ENCODE peak calls at places on chromosome 10, in four cellular contexts. E is HCT116, S is K562, H is GM23338. D is an unnamed sample.
A peak's percentile ranks its signal among the peaks of the same experiment; 100 is the strongest.

GRCh38 chr10:34033067-34033466 is 698.6 kb upstream of the NRP1 start:
- DNase-seq in H (no peak), S (no peak), E (no peak), D (no peak)

GRCh38 chr10:98374176-98374969 is 40.6 kb downstream of the PYROXD2 start:
- DNase-seq in H (no peak), E (no peak), S (no peak), D (no peak)

GRCh38 chr10:124048371-124049290 is 44.8 kb downstream of the CHST15 start:
- DNase-seq in S (no peak), E (no peak), H (no peak), D (no peak)

GRCh38 chr10:131078131-131078881 is 233.2 kb downstream of the TCERG1L start:
- DNase-seq in S (no peak), E (no peak), H (no peak), D (no peak)

GRCh38 chr10:97570789-97571536 is 1.6 kb upstream of the ANKRD2 start:
- DNase-seq in E (no peak), S (no peak), H (no peak), D (no peak)

GRCh38 chr10:60497364-60497763 is 107.7 kb upstream of the ANK3 start:
- DNase-seq in H (no peak), S (no peak), E (no peak), D (no peak)

GRCh38 chr10:113006656-113007342 is 56.8 kb downstream of the TCF7L2 start:
- DNase-seq in E (no peak), S (no peak), H (no peak), D (no peak)

GRCh38 chr10:71276873-71277272 is 42.2 kb upstream of the SLC29A3 start:
- DNase-seq in H (no peak), E (no peak), S (no peak), D (no peak)

GRCh38 chr10:34612446-34612845 is 202.7 kb downstream of the PARD3 start:
- DNase-seq in S (no peak), E (no peak), H (no peak), D (no peak)

GRCh38 chr10:132977807-132978206 is 35.4 kb upstream of the CFAP46 start:
- DNase-seq in S (no peak), E (no peak), H (peak; percentile 48), D (no peak)

GRCh38 chr10:8498881-8499280 is 444.4 kb downstream of the GATA3 start:
- DNase-seq in S (no peak), H (no peak), E (no peak), D (no peak)

GRCh38 chr10:97319671-97320479 is 804 bp downstream of the FRAT1 start:
- DNase-seq in E (no peak), S (no peak), H (peak; percentile 86), D (peak; percentile 85)

DNA sequence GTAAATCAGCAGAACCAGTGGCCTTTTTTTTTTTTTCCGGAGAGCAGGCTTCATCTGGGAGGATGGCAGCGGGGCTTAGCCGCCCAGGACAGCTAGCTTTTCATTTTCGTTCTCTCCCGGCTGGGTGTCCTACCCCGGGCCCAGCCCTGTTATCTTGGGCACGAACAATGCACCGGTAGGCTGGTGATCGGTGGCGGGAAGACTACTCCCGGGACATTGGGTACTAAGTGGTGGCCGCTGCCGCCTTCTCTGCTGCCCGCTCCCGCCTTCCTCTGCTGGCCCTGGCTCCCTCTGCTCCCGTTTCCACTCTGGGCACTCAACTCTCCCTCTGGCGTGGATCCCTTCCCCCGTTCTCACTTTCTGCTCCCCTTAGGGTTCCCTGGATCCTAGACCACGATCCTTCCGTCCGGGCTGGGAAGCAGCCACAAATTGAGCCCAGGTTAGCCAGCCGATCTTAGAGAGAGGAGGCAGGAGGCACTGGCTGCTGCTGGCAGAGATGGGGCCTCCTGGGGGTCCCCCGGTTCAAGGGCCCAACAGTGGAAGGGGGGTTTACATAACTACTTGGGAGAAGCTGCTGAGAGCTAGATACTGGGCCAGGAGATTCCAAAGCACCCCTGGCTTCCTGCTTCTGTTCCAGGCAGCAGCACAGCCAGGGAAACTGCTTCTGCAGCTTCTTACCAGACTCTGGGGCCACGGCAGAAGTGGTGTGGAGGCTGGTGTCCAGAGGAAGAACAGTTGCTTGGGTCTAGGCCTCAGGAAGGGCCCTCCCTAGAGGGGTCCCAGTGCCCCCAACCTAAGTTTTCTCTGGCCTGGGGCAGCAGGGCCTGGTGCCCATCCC is 1.8 kb downstream of the TLX1 start:
- DNase-seq in S (no peak), H (no peak), E (no peak), D (no peak)
- TF ChIP-seq EZH2 in S (no peak), H (peak; percentile 86), E (no peak), D (peak; percentile 68)

GRCh38 chr10:5871596-5871995 is 18.1 kb downstream of the ANKRD16 start:
- DNase-seq in S (no peak), H (no peak), E (no peak), D (no peak)
- TF ChIP-seq EZH2 in S (no peak), H (no peak), E (no peak), D (no peak)

DNA sequence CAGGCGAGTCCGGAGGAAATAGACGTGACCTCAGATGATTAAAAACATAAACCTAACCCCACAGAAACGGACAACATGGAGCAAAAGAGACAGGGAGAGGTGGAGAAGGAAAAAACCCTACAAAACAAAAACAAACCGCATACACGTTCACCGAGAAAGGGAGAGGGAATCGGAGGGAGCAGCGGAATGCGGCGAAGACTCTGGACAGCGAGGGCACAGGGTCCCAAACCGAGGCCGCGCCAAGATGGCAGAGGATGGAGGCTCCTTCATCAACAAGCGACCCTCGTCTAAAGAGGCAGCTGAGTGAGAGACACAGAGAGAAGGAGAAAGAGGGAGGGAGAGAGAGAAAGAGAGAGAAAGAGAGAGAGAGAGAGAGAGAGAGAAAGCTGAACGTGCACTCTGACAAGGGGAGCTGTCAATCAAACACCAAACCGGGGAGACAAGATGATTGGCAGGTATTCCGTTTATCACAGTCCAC is 5.7 kb downstream of the EMX2 start:
- DNase-seq in H (peak; percentile 55), S (no peak), E (no peak), D (peak; percentile 45)
- TF ChIP-seq EZH2 in H (peak; percentile 87), S (no peak), E (no peak), D (peak; percentile 17)

DNA sequence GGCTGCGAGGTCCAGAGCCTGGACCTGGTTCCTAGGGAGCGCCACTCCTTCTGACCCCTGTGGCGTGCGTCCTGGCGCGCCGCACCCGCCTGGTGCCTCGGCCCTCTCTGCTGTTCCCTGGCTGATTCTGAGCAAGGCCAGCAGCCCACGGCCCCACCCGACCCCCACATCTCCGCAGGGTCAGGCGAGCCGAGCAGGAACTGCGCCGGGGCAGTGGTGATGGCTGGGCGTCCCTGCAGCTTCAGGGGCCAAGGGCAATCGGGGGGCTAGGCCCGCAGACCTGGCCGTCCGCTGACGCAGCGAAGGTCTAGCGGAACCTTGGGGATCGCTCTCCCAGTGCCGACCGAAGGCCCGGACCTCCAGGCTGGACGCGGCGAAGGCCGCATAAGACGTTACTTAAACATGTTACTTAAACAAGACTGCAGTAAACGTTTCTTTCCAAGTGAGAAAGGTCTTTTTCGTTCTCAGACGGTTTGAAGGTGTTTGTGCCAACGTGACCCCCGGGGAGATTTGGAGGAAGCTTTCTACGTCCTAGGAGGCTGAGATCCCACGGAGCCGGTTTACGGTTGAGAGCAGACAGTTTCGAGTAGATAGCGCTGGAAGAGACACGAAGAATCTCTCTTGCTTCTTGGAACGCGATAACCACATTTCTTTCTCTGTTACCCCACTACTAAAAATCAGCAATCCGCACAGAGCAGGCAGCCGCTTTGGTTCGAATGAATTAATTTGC is 5.1 kb upstream of the NKX2-3 start:
- DNase-seq in H (peak; percentile 71), E (no peak), S (no peak), D (peak; percentile 58)
- TF ChIP-seq EZH2 in H (peak; percentile 95), E (no peak), S (no peak), D (peak; percentile 94)

GRCh38 chr10:95291634-95292039 is 834 bp upstream of the PDLIM1 start:
- DNase-seq in H (no peak), S (no peak), E (no peak), D (no peak)

GRCh38 chr10:95289921-95290421 is 832 bp downstream of the PDLIM1 start:
- DNase-seq in S (no peak), H (peak; percentile 30), E (no peak), D (no peak)

GRCh38 chr10:95289003-95289920 is 1.5 kb downstream of the PDLIM1 start:
- DNase-seq in S (peak; percentile 58), H (peak; percentile 82), E (no peak), D (peak; percentile 40)

GRCh38 chr10:95290446-95290800 is 380 bp downstream of the PDLIM1 start:
- DNase-seq in S (no peak), H (peak; percentile 41), E (no peak), D (peak; percentile 56)

DNA sequence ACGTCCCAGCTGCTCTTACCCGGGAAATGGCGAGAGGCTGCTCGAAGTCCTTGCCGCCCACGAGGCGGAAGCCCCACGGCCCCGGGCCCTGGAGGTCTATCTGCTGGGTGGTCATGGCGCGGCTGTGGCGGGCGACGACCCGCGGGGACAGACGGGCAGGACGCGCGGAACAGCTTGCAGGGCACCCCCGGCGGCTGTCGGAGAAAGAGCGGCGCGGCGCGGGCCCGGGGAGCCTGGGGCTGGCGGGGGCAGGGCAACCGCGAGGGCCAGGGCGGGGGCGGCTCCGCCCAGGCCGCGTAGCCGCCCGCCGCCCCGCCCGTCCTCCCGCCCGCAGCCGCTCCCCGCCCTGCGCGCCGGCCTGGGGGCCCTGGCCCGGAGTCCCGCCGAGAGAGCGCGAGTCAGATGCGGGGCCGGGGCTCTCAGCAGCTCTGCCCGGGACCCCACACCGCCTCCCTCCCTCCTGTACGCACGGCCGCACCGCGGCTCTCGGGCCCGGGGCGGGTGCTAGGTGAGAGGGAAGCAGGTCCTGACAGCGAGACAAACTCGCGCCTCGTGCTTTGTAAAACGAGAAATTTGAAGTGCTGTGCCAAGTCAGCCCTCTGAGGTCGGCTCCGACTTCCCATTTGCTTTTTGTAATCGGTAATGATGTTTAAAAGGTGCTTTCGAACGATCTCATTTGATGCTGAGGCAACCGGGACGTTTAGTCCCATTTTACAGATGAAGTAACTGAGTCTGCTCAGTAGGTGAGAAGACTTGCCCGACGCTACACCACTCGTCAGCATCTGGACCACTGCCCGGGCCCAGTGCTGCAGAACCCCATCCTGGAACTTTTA is at the start of gene PDLIM1:
- DNase-seq in S (peak; percentile 81), E (no peak), H (peak; percentile 81), D (peak; percentile 81)
- TF ChIP-seq EZH2 in S (no peak), E (no peak), H (no peak), D (peak; percentile 63)

DNA sequence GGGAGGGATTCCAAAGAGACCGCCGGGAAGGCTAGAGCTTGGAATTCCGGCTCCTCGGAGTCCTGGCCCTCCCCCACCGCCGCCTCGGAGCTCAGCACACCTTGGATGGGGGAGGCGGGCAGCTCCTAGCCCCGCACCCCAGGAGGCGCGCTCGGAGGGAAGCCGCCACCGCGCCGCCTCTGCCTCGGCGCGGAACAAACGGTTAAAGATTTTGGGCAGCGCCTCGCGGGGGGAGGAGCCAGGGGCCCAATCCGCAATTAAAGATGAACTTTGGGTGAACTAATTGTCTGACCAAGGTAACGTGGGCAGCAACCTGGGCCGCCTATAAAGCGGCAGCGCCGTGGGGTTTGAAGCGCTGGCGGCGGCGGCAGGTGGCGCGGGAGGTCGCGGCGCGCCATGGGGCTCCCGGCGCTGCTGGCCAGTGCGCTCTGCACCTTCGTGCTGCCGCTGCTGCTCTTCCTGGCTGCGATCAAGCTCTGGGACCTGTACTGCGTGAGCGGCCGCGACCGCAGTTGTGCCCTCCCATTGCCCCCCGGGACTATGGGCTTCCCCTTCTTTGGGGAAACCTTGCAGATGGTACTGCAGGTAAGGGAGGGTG is at the start of gene CYP26A1:
- DNase-seq in S (peak; percentile 38), H (peak; percentile 92), E (no peak), D (peak; percentile 70)
- TF ChIP-seq EZH2 in S (no peak), H (peak; percentile 60), E (no peak), D (peak; percentile 4)

GRCh38 chr10:93059975-93060886 is at the start of gene CYP26C1:
- DNase-seq in H (peak; percentile 71), E (no peak), S (no peak), D (no peak)

GRCh38 chr10:93063217-93063976 is 2.8 kb downstream of the CYP26C1 start:
- DNase-seq in S (no peak), E (no peak), H (no peak), D (no peak)

GRCh38 chr10:93062499-93063216 is 2.1 kb downstream of the CYP26C1 start:
- DNase-seq in H (peak; percentile 85), S (no peak), E (no peak), D (peak; percentile 61)

GRCh38 chr10:93061594-93062498 is 1.2 kb downstream of the CYP26C1 start:
- DNase-seq in E (no peak), H (peak; percentile 52), S (no peak), D (no peak)

GRCh38 chr10:93060887-93061593 is 442 bp downstream of the CYP26C1 start:
- DNase-seq in E (no peak), H (peak; percentile 42), S (no peak), D (no peak)
- TF ChIP-seq EZH2 in E (no peak), H (peak; percentile 95), S (no peak), D (no peak)